ENCODE peak calls at places on chromosomes 7 and 10, in eight cellular contexts. K is glomerular endothelial cell; L is ACHN; W is KG1; V is GM23338; Y is activated CD4-positive, CD25-positive, alpha-beta regulatory T cell; A is GM03348; N is SW 1271. P is an unnamed sample.

GRCh38 chr7:139669106-139670061 is 108.4 kb downstream of the HIPK2 start:
- DNase-seq in N (no peak), V (no peak), Y (no peak), L (no peak), W (no peak), K (no peak), A (no peak), P (no peak)

GRCh38 chr10:133258818-133259602 is 17.7 kb downstream of the ADAM8 start:
- DNase-seq in A (peak), V (no peak), N (peak), W (peak), L (peak), K (peak), Y (peak), P (peak)

GRCh38 chr7:73647725-73648592 is 19.7 kb upstream of the VPS37D start:
- DNase-seq in K (no peak), N (no peak), V (peak), L (peak), W (no peak), Y (no peak), A (peak), P (no peak)

GRCh38 chr7:155279787-155280445 is 17.8 kb upstream of the INSIG1 start:
- DNase-seq in W (no peak), N (no peak), A (no peak), K (no peak), V (no peak), Y (no peak), L (no peak), P (no peak)

GRCh38 chr7:99791667-99792356 is 7.8 kb upstream of the CYP3A4 start:
- DNase-seq in K (no peak), V (no peak), L (peak), W (no peak), Y (no peak), A (no peak), N (no peak), P (no peak)

GRCh38 chr7:81845628-81846259 is 75.9 kb upstream of the HGF start:
- DNase-seq in N (no peak), K (no peak), L (no peak), A (peak), W (no peak), V (no peak), Y (no peak), P (no peak)

GRCh38 chr7:155153676-155154075 is 83.6 kb downstream of the HTR5A start:
- DNase-seq in A (no peak), L (no peak), V (no peak), W (no peak), K (no peak), Y (no peak), N (no peak), P (no peak)

GRCh38 chr7:130897515-130898419 is 163.8 kb upstream of the KLF14 start:
- DNase-seq in K (no peak), Y (no peak), V (no peak), N (no peak), L (peak), W (no peak), A (no peak), P (no peak)

GRCh38 chr7:151732834-151733585 is 143.9 kb downstream of the PRKAG2 start:
- DNase-seq in Y (no peak), V (no peak), K (no peak), A (no peak), W (no peak), N (no peak), L (no peak), P (no peak)

GRCh38 chr7:127713758-127714157 is 61.8 kb downstream of the SND1 start:
- DNase-seq in W (no peak), Y (no peak), N (no peak), L (no peak), V (no peak), A (no peak), K (no peak), P (no peak)

GRCh38 chr10:91137822-91138221 is 82.6 kb upstream of the PCGF5 start:
- DNase-seq in N (no peak), L (no peak), K (no peak), W (no peak), A (no peak), Y (no peak), V (no peak), P (no peak)

GRCh38 chr7:139940866-139941265 is 111.8 kb downstream of the TBXAS1 start:
- DNase-seq in V (no peak), Y (no peak), W (no peak), L (no peak), K (no peak), A (no peak), N (no peak), P (no peak)

GRCh38 chr10:33897255-33897893 is 562.9 kb upstream of the NRP1 start:
- DNase-seq in Y (no peak), N (no peak), K (no peak), V (no peak), L (no peak), W (no peak), A (peak), P (no peak)

GRCh38 chr10:3881622-3882021 is 96.6 kb upstream of the KLF6 start:
- DNase-seq in L (no peak), W (no peak), N (no peak), Y (no peak), V (no peak), A (no peak), K (no peak), P (no peak)

GRCh38 chr10:102714621-102715455 is at the start of gene SFXN2:
- DNase-seq in Y (peak), L (no peak), N (no peak), K (no peak), A (no peak), V (peak), W (no peak), P (no peak)

GRCh38 chr7:76302299-76303056 is at the start of gene HSPB1:
- DNase-seq in L (peak), V (peak), K (no peak), W (no peak), N (peak), Y (peak), A (peak), P (peak)

GRCh38 chr10:31774291-31774900 is 154.2 kb downstream of the ARHGAP12 start:
- DNase-seq in Y (no peak), K (no peak), W (no peak), N (no peak), A (no peak), V (peak), L (no peak), P (no peak)

GRCh38 chr10:15037691-15038090 is 6.1 kb upstream of the OLAH start:
- DNase-seq in V (no peak), W (no peak), Y (no peak), A (no peak), N (no peak), L (no peak), K (no peak), P (no peak)

GRCh38 chr10:89458289-89458688 is 43.9 kb downstream of the IFIT5 start:
- DNase-seq in N (no peak), Y (no peak), V (no peak), A (peak), W (no peak), L (peak), K (peak), P (no peak)

GRCh38 chr10:21169271-21169670 is 272.2 kb upstream of the NEBL start:
- DNase-seq in V (no peak), N (no peak), K (no peak), L (no peak), W (no peak), A (no peak), Y (no peak), P (no peak)

P was measured in immature natural killer cell.